ENCODE peak calls at places on chromosomes 11 and 22, in six cellular contexts. E, P, R, D, O and Q are unnamed samples.

GRCh38 chr11:117519590-117519989 is 191.9 kb downstream of the CEP164 start:
- DNase-seq in O (no peak), R (no peak), P (no peak), D (no peak), E (no peak), Q (no peak)

GRCh38 chr11:93606721-93607120 is 54.8 kb upstream of the CEP295 start:
- DNase-seq in E (no peak), P (no peak), D (no peak), R (no peak), O (no peak), Q (no peak)

GRCh38 chr11:4368286-4368685 is at the start of gene OR52B4:
- DNase-seq in R (no peak), O (no peak), P (no peak), E (no peak), D (no peak), Q (no peak)

GRCh38 chr22:45889539-45890350 is 87.2 kb downstream of the WNT7B start:
- DNase-seq in R (no peak), P (peak), E (no peak), O (peak), D (no peak), Q (no peak)

GRCh38 chr22:29635734-29636357 is 32.4 kb downstream of the NF2 start:
- DNase-seq in O (peak), R (no peak), D (peak), E (no peak), P (no peak), Q (peak)

GRCh38 chr11:3154001-3154599 is 11.0 kb downstream of the OSBPL5 start:
- DNase-seq in E (no peak), O (no peak), D (no peak), P (no peak), R (no peak), Q (no peak)

GRCh38 chr22:37314315-37315046 is 32.2 kb downstream of the CYTH4 start:
- DNase-seq in P (no peak), E (no peak), R (no peak), D (no peak), O (no peak), Q (no peak)

GRCh38 chr11:24163146-24163545 is 333.7 kb upstream of the LUZP2 start:
- DNase-seq in E (no peak), R (no peak), O (peak), D (peak), P (no peak), Q (no peak)

GRCh38 chr22:16933274-16933923 is 74.6 kb downstream of the GAB4 start:
- DNase-seq in R (no peak), O (no peak), P (no peak), E (no peak), D (no peak), Q (no peak)

GRCh38 chr11:76459846-76460245 is 15.0 kb downstream of the EMSY start:
- DNase-seq in E (no peak), R (no peak), O (no peak), D (no peak), P (no peak), Q (no peak)
- H3K18ac ChIP-seq in E (no peak), R (no peak), O (no peak), D (no peak), P (no peak), Q (no peak)

GRCh38 chr22:34976474-34976873 is 89.5 kb upstream of the ISX start:
- DNase-seq in O (no peak), D (no peak), E (no peak), R (no peak), P (no peak), Q (no peak)

GRCh38 chr22:34976886-34977285 is 89.1 kb upstream of the ISX start:
- DNase-seq in E (no peak), O (no peak), P (no peak), D (no peak), R (no peak), Q (no peak)

GRCh38 chr22:34973016-34973415 is 92.9 kb upstream of the ISX start:
- DNase-seq in P (no peak), E (no peak), R (no peak), O (no peak), D (no peak), Q (peak)

GRCh38 chr22:34973926-34974325 is 92.0 kb upstream of the ISX start:
- DNase-seq in E (no peak), P (no peak), R (no peak), O (no peak), D (no peak), Q (peak)

GRCh38 chr22:34975721-34976120 is 90.2 kb upstream of the ISX start:
- DNase-seq in E (no peak), D (no peak), O (no peak), P (no peak), R (peak), Q (peak)
- H2BK15ac ChIP-seq in E (no peak), D (no peak), O (no peak), P (no peak), R (no peak), Q (no peak)

DNA sequence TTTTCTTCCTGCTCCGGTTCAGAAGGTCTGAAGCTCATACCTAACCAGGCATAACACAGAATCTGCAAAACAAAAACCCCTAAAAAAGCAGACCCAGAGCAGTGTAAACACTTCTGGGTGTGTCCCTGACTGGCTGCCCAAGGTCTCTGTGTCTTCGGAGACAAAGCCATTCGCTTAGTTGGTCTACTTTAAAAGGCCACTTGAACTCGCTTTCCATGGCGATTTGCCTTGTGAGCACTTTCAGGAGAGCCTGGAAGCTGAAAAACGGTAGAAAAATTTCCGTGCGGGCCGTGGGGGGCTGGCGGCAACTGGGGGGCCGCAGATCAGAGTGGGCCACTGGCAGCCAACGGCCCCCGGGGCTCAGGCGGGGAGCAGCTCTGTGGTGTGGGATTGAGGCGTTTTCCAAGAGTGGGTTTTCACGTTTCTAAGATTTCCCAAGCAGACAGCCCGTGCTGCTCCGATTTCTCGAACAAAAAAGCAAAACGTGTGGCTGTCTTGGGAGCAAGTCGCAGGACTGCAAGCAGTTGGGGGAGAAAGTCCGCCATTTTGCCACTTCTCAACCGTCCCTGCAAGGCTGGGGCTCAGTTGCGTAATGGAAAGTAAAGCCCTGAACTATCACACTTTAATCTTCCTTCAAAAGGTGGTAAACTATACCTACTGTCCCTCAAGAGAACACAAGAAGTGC is 661 bp upstream of the MALAT1 start:
- DNase-seq in O (peak), P (no peak), D (peak), R (no peak), E (no peak), Q (peak)
- H3K18ac ChIP-seq in O (peak), P (peak), D (peak), R (peak), E (peak), Q (peak)

GRCh38 chr22:44147036-44147645 is 33.6 kb upstream of the PARVG start:
- DNase-seq in P (no peak), O (no peak), D (no peak), E (no peak), R (no peak), Q (no peak)
- H2BK15ac ChIP-seq in P (peak), O (no peak), D (no peak), E (peak), R (no peak), Q (no peak)